ENCODE peak calls at places on chromosomes 2 and 18, in six cellular contexts. One of them, this sample, is unnamed.

GRCh38 chr2:196294510-196294909 is 123.1 kb upstream of the STK17B start:
- DNase-seq in neural progenitor cell: no peak
- DNase-seq in K562: no peak
- DNase-seq in HepG2: no peak
- DNase-seq in GM12878: no peak
- DNase-seq in HCT116: no peak
- DNase-seq in this sample: no peak

GRCh38 chr2:237223208-237223861 is 137.6 kb downstream of the COPS8 start:
- DNase-seq in neural progenitor cell: no peak
- DNase-seq in HepG2: no peak
- DNase-seq in GM12878: no peak
- DNase-seq in K562: no peak
- DNase-seq in HCT116: no peak
- DNase-seq in this sample: no peak

GRCh38 chr18:58348947-58349346 is 279.9 kb downstream of the ALPK2 start:
- DNase-seq in neural progenitor cell: no peak
- DNase-seq in HCT116: no peak
- DNase-seq in K562: no peak
- DNase-seq in GM12878: no peak
- DNase-seq in HepG2: no peak
- DNase-seq in this sample: no peak

GRCh38 chr2:38788306-38788705 is 10.3 kb downstream of the GEMIN6 start:
- DNase-seq in GM12878: no peak
- DNase-seq in neural progenitor cell: peak; percentile 56
- DNase-seq in K562: no peak
- DNase-seq in HCT116: no peak
- DNase-seq in HepG2: no peak
- DNase-seq in this sample: no peak

GRCh38 chr2:121338281-121338680 is 53.3 kb upstream of the TFCP2L1 start:
- DNase-seq in HepG2: no peak
- DNase-seq in HCT116: no peak
- DNase-seq in K562: peak; percentile 8
- DNase-seq in neural progenitor cell: peak; percentile 45
- DNase-seq in GM12878: no peak
- DNase-seq in this sample: no peak

GRCh38 chr2:227653419-227653818 is 13.2 kb upstream of the SCYGR5 start:
- DNase-seq in GM12878: no peak
- DNase-seq in HCT116: no peak
- DNase-seq in K562: no peak
- DNase-seq in neural progenitor cell: no peak
- DNase-seq in HepG2: peak; percentile 84
- DNase-seq in this sample: no peak

GRCh38 chr2:142112648-142113278 is 18.1 kb downstream of the LRP1B start:
- DNase-seq in K562: no peak
- DNase-seq in HCT116: peak; percentile 41
- DNase-seq in neural progenitor cell: no peak
- DNase-seq in HepG2: no peak
- DNase-seq in GM12878: no peak
- DNase-seq in this sample: no peak

GRCh38 chr2:158460632-158461297 is 4.0 kb downstream of the PKP4 start:
- DNase-seq in neural progenitor cell: no peak
- DNase-seq in HepG2: peak; percentile 14
- DNase-seq in K562: peak; percentile 42
- DNase-seq in HCT116: no peak
- DNase-seq in GM12878: no peak
- DNase-seq in this sample: no peak

GRCh38 chr2:74481961-74482800 is 617 bp downstream of the CCDC142 start:
- DNase-seq in HepG2: no peak
- DNase-seq in neural progenitor cell: peak; percentile 74
- DNase-seq in HCT116: no peak
- DNase-seq in GM12878: no peak
- DNase-seq in K562: peak; percentile 56
- DNase-seq in this sample: peak; percentile 84

GRCh38 chr2:54470241-54470938 is 14.3 kb downstream of the SPTBN1 start:
- DNase-seq in GM12878: no peak
- DNase-seq in neural progenitor cell: no peak
- DNase-seq in K562: no peak
- DNase-seq in HepG2: no peak
- DNase-seq in HCT116: no peak
- DNase-seq in this sample: no peak

GRCh38 chr18:57802166-57802868 is 798 bp downstream of the ATP8B1 start:
- DNase-seq in neural progenitor cell: peak; percentile 35
- DNase-seq in HepG2: no peak
- DNase-seq in GM12878: no peak
- DNase-seq in K562: no peak
- DNase-seq in HCT116: no peak
- DNase-seq in this sample: no peak

GRCh38 chr2:72916743-72917137 is 579 bp upstream of the EMX1 start:
- DNase-seq in HepG2: no peak
- DNase-seq in K562: no peak
- DNase-seq in GM12878: no peak
- DNase-seq in neural progenitor cell: peak; percentile 56
- DNase-seq in HCT116: no peak
- DNase-seq in this sample: no peak

GRCh38 chr2:37343537-37344434 is 644 bp upstream of the QPCT start:
- DNase-seq in neural progenitor cell: peak; percentile 26
- DNase-seq in GM12878: no peak
- DNase-seq in HepG2: peak; percentile 54
- DNase-seq in HCT116: no peak
- DNase-seq in K562: no peak
- DNase-seq in this sample: no peak
- TF ChIP-seq CTCF in neural progenitor cell: peak; percentile 30
- TF ChIP-seq CTCF in GM12878: no peak
- TF ChIP-seq CTCF in HepG2: peak; percentile 48
- TF ChIP-seq CTCF in HCT116: peak; percentile 35
- TF ChIP-seq CTCF in K562: no peak
- TF ChIP-seq CTCF in this sample: peak; percentile 27

GRCh38 chr18:48782381-48782841 is 168.4 kb downstream of the SMAD7 start:
- DNase-seq in GM12878: no peak
- DNase-seq in neural progenitor cell: no peak
- DNase-seq in K562: no peak
- DNase-seq in HepG2: no peak
- DNase-seq in HCT116: no peak
- DNase-seq in this sample: peak; percentile 78

GRCh38 chr18:48785091-48785614 is 165.6 kb downstream of the SMAD7 start:
- DNase-seq in HepG2: no peak
- DNase-seq in HCT116: no peak
- DNase-seq in GM12878: peak; percentile 94
- DNase-seq in K562: no peak
- DNase-seq in neural progenitor cell: no peak
- DNase-seq in this sample: peak; percentile 75

GRCh38 chr18:48781990-48782368 is 168.8 kb downstream of the SMAD7 start:
- DNase-seq in neural progenitor cell: no peak
- DNase-seq in GM12878: no peak
- DNase-seq in HCT116: no peak
- DNase-seq in K562: no peak
- DNase-seq in HepG2: peak; percentile 22
- DNase-seq in this sample: peak; percentile 70

GRCh38 chr18:48784654-48785053 is 166.1 kb downstream of the SMAD7 start:
- DNase-seq in neural progenitor cell: no peak
- DNase-seq in K562: no peak
- DNase-seq in GM12878: peak; percentile 28
- DNase-seq in HCT116: no peak
- DNase-seq in HepG2: no peak
- DNase-seq in this sample: no peak

DNA sequence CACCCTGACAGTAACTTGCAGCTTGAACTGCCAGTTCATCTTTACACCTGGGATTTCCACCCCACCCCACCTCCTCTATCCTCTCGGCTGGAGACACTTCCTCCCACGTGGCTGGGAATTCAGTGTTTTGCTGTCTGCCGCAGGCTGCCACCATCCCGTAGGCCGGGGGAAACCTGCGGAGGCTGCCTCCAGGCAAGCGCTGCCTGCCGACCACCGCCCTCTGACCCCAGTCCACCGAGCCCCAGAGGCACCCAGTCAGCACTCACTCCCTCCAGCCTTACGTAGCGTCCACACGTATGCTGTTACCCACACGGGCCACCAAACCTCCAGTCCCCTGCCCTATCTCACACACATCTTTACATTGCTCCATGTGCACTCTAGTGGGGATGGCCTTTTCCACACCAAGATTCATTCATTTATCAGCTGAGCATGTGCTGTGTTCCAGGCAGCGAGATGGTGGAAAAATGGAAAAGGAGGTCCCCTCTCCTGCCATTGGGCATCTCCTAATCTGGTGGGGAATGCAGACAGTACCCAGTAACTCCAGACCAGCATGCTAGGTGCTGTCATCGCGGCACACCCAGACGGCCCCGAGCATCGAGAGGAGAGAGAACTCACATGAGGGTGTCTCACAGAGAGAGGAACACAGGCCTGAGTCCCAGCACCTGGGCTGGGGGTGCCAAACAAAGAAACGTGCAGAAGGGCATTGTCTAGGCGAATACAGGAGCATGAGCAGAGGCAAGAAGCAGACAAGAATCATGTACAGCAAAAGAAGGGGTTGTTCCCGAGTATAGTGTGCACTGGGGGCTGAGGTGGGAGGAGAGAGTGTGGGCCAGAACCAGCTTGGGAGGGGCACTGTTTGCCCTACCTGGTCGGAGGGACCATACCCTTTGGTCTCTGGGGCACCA is 166.9 kb downstream of the SMAD7 start:
- DNase-seq in K562: no peak
- DNase-seq in HepG2: no peak
- DNase-seq in HCT116: no peak
- DNase-seq in neural progenitor cell: no peak
- DNase-seq in GM12878: no peak
- DNase-seq in this sample: peak; percentile 55
- H3K9ac ChIP-seq in K562: no peak overlapping the region
- H3K9ac ChIP-seq in HepG2: no peak overlapping the region
- H3K9ac ChIP-seq in HCT116: no peak overlapping the region
- H3K9ac ChIP-seq in neural progenitor cell: no peak overlapping the region
- H3K9ac ChIP-seq in GM12878: no peak overlapping the region
- H3K9ac ChIP-seq in this sample: no peak overlapping the region

GRCh38 chr2:160140001-160140400 is 60.1 kb downstream of the ITGB6 start:
- DNase-seq in K562: no peak
- DNase-seq in HepG2: no peak
- DNase-seq in neural progenitor cell: no peak
- DNase-seq in HCT116: no peak
- DNase-seq in GM12878: no peak
- DNase-seq in this sample: no peak
- H3K4me3 ChIP-seq in K562: no peak overlapping the region
- H3K4me3 ChIP-seq in HepG2: no peak overlapping the region
- H3K4me3 ChIP-seq in neural progenitor cell: no peak overlapping the region
- H3K4me3 ChIP-seq in HCT116: no peak overlapping the region
- H3K4me3 ChIP-seq in GM12878: no peak overlapping the region
- H3K4me3 ChIP-seq in this sample: no peak overlapping the region

GRCh38 chr2:174003635-174004310 is 38.6 kb upstream of the SP3 start:
- DNase-seq in K562: peak; percentile 27
- DNase-seq in HepG2: peak; percentile 64
- DNase-seq in GM12878: no peak
- DNase-seq in HCT116: no peak
- DNase-seq in neural progenitor cell: no peak
- DNase-seq in this sample: no peak
- TF ChIP-seq CTCF in K562: peak; percentile 36
- TF ChIP-seq CTCF in HepG2: peak; percentile 93
- TF ChIP-seq CTCF in GM12878: no peak
- TF ChIP-seq CTCF in HCT116: peak; percentile 18
- TF ChIP-seq CTCF in neural progenitor cell: no peak
- TF ChIP-seq CTCF in this sample: no peak

GRCh38 chr2:44044281-44044720 is 48.5 kb upstream of the LRPPRC start:
- DNase-seq in HepG2: peak; percentile 83
- DNase-seq in HCT116: peak; percentile 77
- DNase-seq in neural progenitor cell: peak; percentile 94
- DNase-seq in K562: peak; percentile 87
- DNase-seq in GM12878: peak; percentile 44
- DNase-seq in this sample: peak; percentile 91
- H3K9ac ChIP-seq in HepG2: peak overlapping the region; percentile 49
- H3K9ac ChIP-seq in HCT116: no peak overlapping the region
- H3K9ac ChIP-seq in neural progenitor cell: no peak overlapping the region
- H3K9ac ChIP-seq in K562: peak overlapping the region; percentile 53
- H3K9ac ChIP-seq in GM12878: peak overlapping the region; percentile 34
- H3K9ac ChIP-seq in this sample: no peak overlapping the region

GRCh38 chr18:72868666-72869661 is 1.2 kb upstream of the NETO1 start:
- DNase-seq in GM12878: no peak
- DNase-seq in HCT116: no peak
- DNase-seq in K562: no peak
- DNase-seq in neural progenitor cell: peak; percentile 42
- DNase-seq in HepG2: no peak
- DNase-seq in this sample: no peak
- H3K4me3 ChIP-seq in GM12878: no peak overlapping the region
- H3K4me3 ChIP-seq in HCT116: no peak overlapping the region
- H3K4me3 ChIP-seq in K562: no peak overlapping the region
- H3K4me3 ChIP-seq in neural progenitor cell: peak overlapping the region; percentile 63
- H3K4me3 ChIP-seq in HepG2: no peak overlapping the region
- H3K4me3 ChIP-seq in this sample: no peak overlapping the region

DNA sequence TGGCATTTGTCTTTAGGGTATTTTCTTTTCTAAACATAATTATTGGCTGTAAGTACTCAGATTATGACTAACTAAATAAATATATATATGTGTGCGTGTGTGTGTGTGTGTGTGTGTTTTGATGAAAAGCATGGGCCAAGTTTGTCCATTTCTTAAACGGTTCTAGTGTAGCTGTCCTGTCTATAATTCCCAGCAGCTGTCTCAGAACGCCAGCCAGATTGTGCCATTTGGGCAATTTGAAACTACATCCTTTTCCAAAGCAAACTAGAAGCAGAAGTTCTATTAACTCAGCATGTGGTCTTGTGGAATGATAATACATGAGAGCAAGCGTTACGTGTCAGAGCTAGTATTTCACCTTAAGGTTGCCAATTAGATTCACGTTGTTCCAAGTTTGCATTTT is 1.7 kb downstream of the ARHGAP28 start:
- DNase-seq in HCT116: no peak
- DNase-seq in neural progenitor cell: peak; percentile 20
- DNase-seq in K562: no peak
- DNase-seq in HepG2: no peak
- DNase-seq in GM12878: no peak
- DNase-seq in this sample: no peak
- TF ChIP-seq CTCF in HCT116: no peak
- TF ChIP-seq CTCF in neural progenitor cell: no peak
- TF ChIP-seq CTCF in K562: no peak
- TF ChIP-seq CTCF in HepG2: no peak
- TF ChIP-seq CTCF in GM12878: no peak
- TF ChIP-seq CTCF in this sample: no peak

This sample was measured in kidney.